ENCODE peak calls at places on chromosomes 3 and 15, in five cellular contexts. One of them, this sample, is unnamed.

GRCh38 chr3:71061037-71061436 is 522.5 kb downstream of the FOXP1 start:
- DNase-seq in OCI-LY7: no peak
- DNase-seq in psoas muscle: no peak
- DNase-seq in CD8-positive, alpha-beta memory T cell: no peak
- DNase-seq in upper lobe of right lung: no peak
- DNase-seq in this sample: no peak

GRCh38 chr3:127263037-127263436 is 24.8 kb downstream of the PRR20G start:
- DNase-seq in OCI-LY7: no peak
- DNase-seq in psoas muscle: no peak
- DNase-seq in CD8-positive, alpha-beta memory T cell: no peak
- DNase-seq in upper lobe of right lung: no peak
- DNase-seq in this sample: no peak

GRCh38 chr3:161508852-161509477 is 12.4 kb downstream of the OTOL1 start:
- DNase-seq in OCI-LY7: peak; percentile 27
- DNase-seq in psoas muscle: no peak
- DNase-seq in CD8-positive, alpha-beta memory T cell: no peak
- DNase-seq in upper lobe of right lung: no peak
- DNase-seq in this sample: no peak

GRCh38 chr15:79071901-79072300 is 18.7 kb downstream of the RASGRF1 start:
- DNase-seq in OCI-LY7: no peak
- DNase-seq in psoas muscle: peak; percentile 26
- DNase-seq in CD8-positive, alpha-beta memory T cell: no peak
- DNase-seq in upper lobe of right lung: no peak
- DNase-seq in this sample: no peak

GRCh38 chr3:18739098-18739431 is 313.9 kb upstream of the SATB1 start:
- DNase-seq in OCI-LY7: no peak
- DNase-seq in psoas muscle: no peak
- DNase-seq in CD8-positive, alpha-beta memory T cell: no peak
- DNase-seq in upper lobe of right lung: no peak
- DNase-seq in this sample: no peak

GRCh38 chr3:123783050-123783724 is 100.9 kb downstream of the MYLK start:
- DNase-seq in OCI-LY7: no peak
- DNase-seq in psoas muscle: no peak
- DNase-seq in CD8-positive, alpha-beta memory T cell: no peak
- DNase-seq in upper lobe of right lung: no peak
- DNase-seq in this sample: no peak

GRCh38 chr15:43799209-43799944 is 643 bp downstream of the SERINC4 start:
- DNase-seq in OCI-LY7: peak; percentile 88
- DNase-seq in psoas muscle: no peak
- DNase-seq in CD8-positive, alpha-beta memory T cell: no peak
- DNase-seq in upper lobe of right lung: no peak
- DNase-seq in this sample: no peak

GRCh38 chr15:73318463-73319351 is 50.1 kb downstream of the HCN4 start:
- DNase-seq in OCI-LY7: peak; percentile 21
- DNase-seq in psoas muscle: no peak
- DNase-seq in CD8-positive, alpha-beta memory T cell: no peak
- DNase-seq in upper lobe of right lung: peak; percentile 50
- DNase-seq in this sample: no peak

GRCh38 chr3:73608805-73609641 is 15.7 kb downstream of the PDZRN3 start:
- DNase-seq in OCI-LY7: no peak
- DNase-seq in psoas muscle: no peak
- DNase-seq in CD8-positive, alpha-beta memory T cell: no peak
- DNase-seq in upper lobe of right lung: no peak
- DNase-seq in this sample: no peak

GRCh38 chr3:52839268-52839575 is 4.4 kb upstream of the MUSTN1 start:
- DNase-seq in OCI-LY7: no peak
- DNase-seq in psoas muscle: no peak
- DNase-seq in CD8-positive, alpha-beta memory T cell: no peak
- DNase-seq in upper lobe of right lung: no peak
- DNase-seq in this sample: no peak

GRCh38 chr15:44673639-44674038 is 10.2 kb upstream of the SPG11 start:
- DNase-seq in OCI-LY7: no peak
- DNase-seq in psoas muscle: no peak
- DNase-seq in CD8-positive, alpha-beta memory T cell: no peak
- DNase-seq in upper lobe of right lung: no peak
- DNase-seq in this sample: no peak

GRCh38 chr15:80679805-80680175 is 15.3 kb upstream of the ABHD17C start:
- DNase-seq in OCI-LY7: no peak
- DNase-seq in psoas muscle: no peak
- DNase-seq in CD8-positive, alpha-beta memory T cell: no peak
- DNase-seq in upper lobe of right lung: no peak
- DNase-seq in this sample: no peak

GRCh38 chr3:67094167-67094566 is 96.1 kb downstream of the KBTBD8 start:
- DNase-seq in OCI-LY7: no peak
- DNase-seq in psoas muscle: no peak
- DNase-seq in CD8-positive, alpha-beta memory T cell: no peak
- DNase-seq in upper lobe of right lung: no peak
- DNase-seq in this sample: no peak

GRCh38 chr3:184336484-184337230 is 743 bp upstream of the FAM131A start:
- DNase-seq in OCI-LY7: peak; percentile 17
- DNase-seq in psoas muscle: no peak
- DNase-seq in CD8-positive, alpha-beta memory T cell: no peak
- DNase-seq in upper lobe of right lung: no peak
- DNase-seq in this sample: no peak

GRCh38 chr3:14377838-14378169 is 24.6 kb upstream of the SLC6A6 start:
- DNase-seq in OCI-LY7: peak; percentile 76
- DNase-seq in psoas muscle: no peak
- DNase-seq in CD8-positive, alpha-beta memory T cell: peak; percentile 60
- DNase-seq in upper lobe of right lung: peak; percentile 74
- DNase-seq in this sample: no peak

GRCh38 chr3:64533565-64534317 is 154.1 kb downstream of the ADAMTS9 start:
- DNase-seq in OCI-LY7: peak; percentile 38
- DNase-seq in psoas muscle: peak; percentile 82
- DNase-seq in CD8-positive, alpha-beta memory T cell: no peak
- DNase-seq in upper lobe of right lung: peak; percentile 87
- DNase-seq in this sample: peak; percentile 82

GRCh38 chr3:137099336-137099735 is 141.6 kb downstream of the IL20RB start:
- DNase-seq in OCI-LY7: no peak
- DNase-seq in psoas muscle: no peak
- DNase-seq in CD8-positive, alpha-beta memory T cell: no peak
- DNase-seq in upper lobe of right lung: no peak
- DNase-seq in this sample: no peak

GRCh38 chr15:82533801-82534200 is 6.5 kb downstream of the RPS17 start:
- DNase-seq in OCI-LY7: no peak
- DNase-seq in psoas muscle: no peak
- DNase-seq in CD8-positive, alpha-beta memory T cell: no peak
- DNase-seq in upper lobe of right lung: no peak
- DNase-seq in this sample: no peak

GRCh38 chr3:52893723-52894122 is 3.6 kb downstream of the STIMATE start:
- DNase-seq in OCI-LY7: no peak
- DNase-seq in psoas muscle: no peak
- DNase-seq in CD8-positive, alpha-beta memory T cell: no peak
- DNase-seq in upper lobe of right lung: no peak
- DNase-seq in this sample: no peak

GRCh38 chr3:99503350-99503749 is 135.0 kb upstream of the COL8A1 start:
- DNase-seq in OCI-LY7: no peak
- DNase-seq in psoas muscle: peak; percentile 19
- DNase-seq in CD8-positive, alpha-beta memory T cell: no peak
- DNase-seq in upper lobe of right lung: no peak
- DNase-seq in this sample: no peak

GRCh38 chr3:62622553-62623174 is 249.3 kb upstream of the FEZF2 start:
- DNase-seq in OCI-LY7: peak; percentile 66
- DNase-seq in psoas muscle: no peak
- DNase-seq in CD8-positive, alpha-beta memory T cell: no peak
- DNase-seq in upper lobe of right lung: no peak
- DNase-seq in this sample: peak; percentile 25

GRCh38 chr3:116270053-116270452 is 175.2 kb downstream of the LSAMP start:
- DNase-seq in OCI-LY7: no peak
- DNase-seq in psoas muscle: no peak
- DNase-seq in CD8-positive, alpha-beta memory T cell: no peak
- DNase-seq in upper lobe of right lung: no peak
- DNase-seq in this sample: no peak
- H3K27ac ChIP-seq in OCI-LY7: no peak overlapping the region
- H3K27ac ChIP-seq in psoas muscle: no peak overlapping the region
- H3K27ac ChIP-seq in CD8-positive, alpha-beta memory T cell: no peak overlapping the region
- H3K27ac ChIP-seq in upper lobe of right lung: no peak overlapping the region
- H3K27ac ChIP-seq in this sample: no peak overlapping the region

DNA sequence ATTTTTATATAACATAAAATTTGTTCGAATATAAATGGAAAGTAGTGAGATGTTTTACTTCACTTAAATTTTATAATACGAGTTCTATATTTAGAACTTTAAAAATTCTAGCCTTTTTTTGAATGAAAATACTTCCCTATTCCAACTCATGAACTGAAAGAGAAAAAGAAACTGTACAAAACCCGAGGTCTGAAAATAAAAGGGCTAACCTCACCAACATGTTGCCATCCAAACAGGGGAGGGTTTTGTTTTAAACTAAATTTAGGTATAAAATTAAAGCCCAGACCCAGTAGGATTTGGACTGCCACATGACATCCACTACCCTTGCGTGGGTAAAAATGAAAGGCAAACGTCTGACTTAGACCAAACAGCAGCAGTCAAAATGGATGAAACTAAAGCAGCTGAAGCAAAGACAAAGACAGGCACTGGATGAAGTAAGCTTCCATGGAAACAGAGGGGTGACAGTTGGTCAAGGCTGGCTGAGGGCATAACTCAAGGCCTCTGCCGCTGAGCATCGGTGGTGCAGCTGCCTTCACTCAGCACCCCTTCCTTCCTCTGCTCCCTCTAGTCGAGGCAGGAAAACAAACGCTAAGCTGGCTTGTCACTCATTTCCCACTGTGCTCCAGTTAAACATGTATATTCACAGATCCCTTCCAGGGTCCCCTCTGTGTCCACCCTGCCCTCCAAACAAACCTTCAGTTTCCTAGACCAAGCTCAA is 58.1 kb downstream of the TM4SF4 start:
- DNase-seq in OCI-LY7: no peak
- DNase-seq in psoas muscle: no peak
- DNase-seq in CD8-positive, alpha-beta memory T cell: no peak
- DNase-seq in upper lobe of right lung: no peak
- DNase-seq in this sample: no peak
- H3K4me3 ChIP-seq in OCI-LY7: no peak overlapping the region
- H3K4me3 ChIP-seq in psoas muscle: peak overlapping the region; percentile 5
- H3K4me3 ChIP-seq in CD8-positive, alpha-beta memory T cell: no peak overlapping the region
- H3K4me3 ChIP-seq in upper lobe of right lung: no peak overlapping the region
- H3K4me3 ChIP-seq in this sample: no peak overlapping the region

GRCh38 chr3:13016726-13017255 is 56.4 kb downstream of the IQSEC1 start:
- DNase-seq in OCI-LY7: no peak
- DNase-seq in psoas muscle: no peak
- DNase-seq in CD8-positive, alpha-beta memory T cell: no peak
- DNase-seq in upper lobe of right lung: no peak
- DNase-seq in this sample: no peak

GRCh38 chr3:13015286-13016082 is 57.7 kb downstream of the IQSEC1 start:
- DNase-seq in OCI-LY7: peak; percentile 85
- DNase-seq in psoas muscle: peak; percentile 42
- DNase-seq in CD8-positive, alpha-beta memory T cell: peak; percentile 80
- DNase-seq in upper lobe of right lung: peak; percentile 81
- DNase-seq in this sample: no peak

GRCh38 chr3:13014755-13015285 is 58.4 kb downstream of the IQSEC1 start:
- DNase-seq in OCI-LY7: no peak
- DNase-seq in psoas muscle: no peak
- DNase-seq in CD8-positive, alpha-beta memory T cell: no peak
- DNase-seq in upper lobe of right lung: no peak
- DNase-seq in this sample: no peak

GRCh38 chr3:13017361-13018038 is 55.7 kb downstream of the IQSEC1 start:
- DNase-seq in OCI-LY7: no peak
- DNase-seq in psoas muscle: no peak
- DNase-seq in CD8-positive, alpha-beta memory T cell: no peak
- DNase-seq in upper lobe of right lung: no peak
- DNase-seq in this sample: no peak

GRCh38 chr3:13016083-13016725 is 57.0 kb downstream of the IQSEC1 start:
- DNase-seq in OCI-LY7: peak; percentile 92
- DNase-seq in psoas muscle: peak; percentile 63
- DNase-seq in CD8-positive, alpha-beta memory T cell: peak; percentile 62
- DNase-seq in upper lobe of right lung: peak; percentile 81
- DNase-seq in this sample: no peak
- H3K27ac ChIP-seq in OCI-LY7: peak overlapping the region; percentile 97
- H3K27ac ChIP-seq in psoas muscle: peak overlapping the region; percentile 10
- H3K27ac ChIP-seq in CD8-positive, alpha-beta memory T cell: peak overlapping the region; percentile 95
- H3K27ac ChIP-seq in upper lobe of right lung: peak overlapping the region; percentile 89
- H3K27ac ChIP-seq in this sample: no peak overlapping the region

GRCh38 chr3:44554626-44555592 is at the start of gene ZKSCAN7:
- DNase-seq in OCI-LY7: no peak
- DNase-seq in psoas muscle: peak; percentile 64
- DNase-seq in CD8-positive, alpha-beta memory T cell: peak; percentile 37
- DNase-seq in upper lobe of right lung: peak; percentile 84
- DNase-seq in this sample: peak; percentile 27
- H3K4me3 ChIP-seq in OCI-LY7: no peak within 1 kb of the TSS
- H3K4me3 ChIP-seq in psoas muscle: peak within 1 kb of the TSS; percentile 71
- H3K4me3 ChIP-seq in CD8-positive, alpha-beta memory T cell: peak within 1 kb of the TSS; percentile 91
- H3K4me3 ChIP-seq in upper lobe of right lung: peak within 1 kb of the TSS; percentile 80
- H3K4me3 ChIP-seq in this sample: peak within 1 kb of the TSS; percentile 99

DNA sequence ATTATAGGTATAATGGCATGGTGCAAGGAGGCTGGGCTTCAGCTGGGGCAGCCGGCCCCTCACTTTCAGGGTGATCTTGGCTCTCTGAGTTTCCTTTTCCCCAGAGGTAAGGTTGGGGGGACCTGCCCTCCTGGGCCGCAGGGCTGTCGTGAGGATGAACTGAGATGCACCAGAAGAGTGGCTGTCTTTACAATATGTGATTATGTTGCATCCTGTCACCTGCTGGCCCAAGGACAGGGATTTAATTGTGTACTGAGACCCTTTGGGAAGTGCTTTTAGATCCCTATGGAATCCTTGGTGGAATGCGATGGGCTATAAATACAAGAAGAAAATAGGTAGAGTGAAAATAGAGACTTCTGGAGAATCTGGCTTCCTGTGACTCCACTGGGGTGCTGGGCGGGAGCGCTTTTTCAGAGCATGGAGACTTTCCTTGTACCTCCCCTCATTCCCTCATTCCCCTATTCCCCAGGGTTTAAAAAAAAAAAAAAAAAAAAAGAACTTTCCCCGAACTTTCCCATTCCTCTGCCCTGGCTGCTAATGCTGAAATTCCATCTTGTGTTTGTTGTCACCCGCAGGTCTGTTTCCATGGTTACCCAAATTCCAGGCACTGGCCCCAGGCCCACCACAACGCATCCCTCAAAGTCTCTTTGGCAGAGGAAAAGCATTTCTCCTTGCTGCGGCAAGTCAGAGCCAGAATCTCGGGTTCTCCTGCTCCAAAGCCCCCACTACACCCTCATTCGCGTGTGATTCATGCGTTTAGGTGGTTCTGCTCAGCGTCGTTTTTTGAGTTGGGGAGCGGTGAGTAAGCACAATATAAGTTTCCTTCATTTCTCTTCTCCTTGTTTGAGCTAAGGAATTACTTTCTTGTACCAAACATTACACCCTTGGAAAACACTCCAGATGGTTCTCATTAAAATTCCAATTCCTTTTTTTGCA is 21.8 kb downstream of the ANAPC13 start:
- DNase-seq in OCI-LY7: no peak
- DNase-seq in psoas muscle: peak; percentile 83
- DNase-seq in CD8-positive, alpha-beta memory T cell: no peak
- DNase-seq in upper lobe of right lung: no peak
- DNase-seq in this sample: peak; percentile 77
- H3K27ac ChIP-seq in OCI-LY7: no peak overlapping the region
- H3K27ac ChIP-seq in psoas muscle: peak overlapping the region; percentile 58
- H3K27ac ChIP-seq in CD8-positive, alpha-beta memory T cell: no peak overlapping the region
- H3K27ac ChIP-seq in upper lobe of right lung: peak overlapping the region; percentile 79
- H3K27ac ChIP-seq in this sample: no peak overlapping the region

GRCh38 chr15:57220220-57220619 is 156.1 kb upstream of the CGNL1 start:
- DNase-seq in OCI-LY7: no peak
- DNase-seq in psoas muscle: no peak
- DNase-seq in CD8-positive, alpha-beta memory T cell: no peak
- DNase-seq in upper lobe of right lung: no peak
- DNase-seq in this sample: no peak
- H3K4me3 ChIP-seq in OCI-LY7: no peak overlapping the region
- H3K4me3 ChIP-seq in psoas muscle: no peak overlapping the region
- H3K4me3 ChIP-seq in CD8-positive, alpha-beta memory T cell: no peak overlapping the region
- H3K4me3 ChIP-seq in upper lobe of right lung: peak overlapping the region; percentile 6
- H3K4me3 ChIP-seq in this sample: no peak overlapping the region

This sample was measured in iPS DF 6.9.